ENCODE peak calls at places on chromosome 22, in five cellular contexts. E is AG10803; R is NCI-H1105 treated with DMSO at 0.1 percent for 48 hours; Y is endodermal cell; Z is activated naive CD4-positive, alpha-beta T cell. T is an unnamed sample.

GRCh38 chr22:28594784-28595324 is 84.8 kb downstream of the TTC28 start:
- DNase-seq in E (peak; percentile 81), Z (no peak), Y (no peak), R (peak; percentile 67), T (no peak)

GRCh38 chr22:22710719-22711531 is 66.5 kb downstream of the GGTLC2 start:
- DNase-seq in Y (peak; percentile 92), R (peak; percentile 31), Z (peak; percentile 76), E (peak; percentile 24), T (peak; percentile 51)

GRCh38 chr22:33726294-33726711 is 194.0 kb downstream of the LARGE1 start:
- DNase-seq in R (no peak), Y (no peak), Z (no peak), E (peak; percentile 81), T (no peak)

GRCh38 chr22:26561756-26562417 is 28.0 kb downstream of the TPST2 start:
- DNase-seq in Y (no peak), R (no peak), E (no peak), Z (no peak), T (no peak)

GRCh38 chr22:31451709-31452571 is 37.7 kb downstream of the EIF4ENIF1 start:
- DNase-seq in Y (peak; percentile 48), Z (no peak), R (peak; percentile 5), E (peak; percentile 54), T (no peak)

GRCh38 chr22:31838917-31839316 is 85.1 kb downstream of the DEPDC5 start:
- DNase-seq in R (no peak), Y (no peak), Z (no peak), E (no peak), T (no peak)

GRCh38 chr22:22745225-22746060 is 101.0 kb downstream of the GGTLC2 start:
- DNase-seq in R (no peak), E (peak; percentile 16), Z (no peak), Y (peak; percentile 87), T (no peak)

GRCh38 chr22:48333816-48334735 is 1493.6 kb downstream of the BRD1 start:
- DNase-seq in E (no peak), Y (peak; percentile 33), Z (no peak), R (no peak), T (no peak)

GRCh38 chr22:26599505-26599904 is 9.6 kb upstream of the TPST2 start:
- DNase-seq in Z (no peak), E (no peak), R (no peak), Y (no peak), T (no peak)

GRCh38 chr22:25346859-25347751 is 127.7 kb downstream of the CRYBB2 start:
- DNase-seq in R (no peak), Y (no peak), Z (no peak), E (peak; percentile 3), T (no peak)

GRCh38 chr22:50531546-50532352 is 1.9 kb upstream of the TYMP start:
- DNase-seq in Z (peak; percentile 56), Y (peak; percentile 78), R (peak; percentile 34), E (peak; percentile 77), T (peak; percentile 43)

GRCh38 chr22:19063581-19064353 is 58.4 kb downstream of the DGCR2 start:
- DNase-seq in Z (no peak), R (no peak), E (no peak), Y (no peak), T (no peak)

GRCh38 chr22:29478326-29479276 is 1.4 kb upstream of the NEFH start:
- DNase-seq in E (no peak), R (no peak), Z (peak; percentile 1), Y (peak; percentile 85), T (no peak)

GRCh38 chr22:50691521-50691920 is 18.9 kb downstream of the SHANK3 start:
- DNase-seq in Y (peak; percentile 59), Z (no peak), R (no peak), E (peak; percentile 29), T (no peak)

GRCh38 chr22:36862251-36863242 is 1.7 kb downstream of the NCF4 start:
- DNase-seq in E (no peak), R (no peak), Z (no peak), Y (no peak), T (no peak)

GRCh38 chr22:49011379-49011768 is 816.3 kb downstream of the BRD1 start:
- DNase-seq in E (no peak), Y (peak; percentile 20), R (no peak), Z (no peak), T (no peak)

GRCh38 chr22:35220221-35220620 is 37.1 kb upstream of the HMGXB4 start:
- DNase-seq in Z (no peak), R (no peak), E (no peak), Y (peak; percentile 3), T (no peak)

GRCh38 chr22:44893731-44894080 is 116.1 kb downstream of the PHF21B start:
- DNase-seq in Y (peak; percentile 38), Z (no peak), R (no peak), E (no peak), T (no peak)

GRCh38 chr22:44691796-44692661 is 10.0 kb upstream of the PRR5 start:
- DNase-seq in E (no peak), R (no peak), Z (no peak), Y (no peak), T (no peak)

GRCh38 chr22:47445212-47445611 is 682.8 kb downstream of the TBC1D22A start:
- DNase-seq in E (no peak), R (no peak), Z (no peak), Y (no peak), T (no peak)

GRCh38 chr22:42910221-42910942 is 53.3 kb upstream of the ARFGAP3 start:
- DNase-seq in Y (no peak), R (peak; percentile 3), E (no peak), Z (no peak), T (no peak)

GRCh38 chr22:33659423-33659822 is 260.9 kb downstream of the LARGE1 start:
- DNase-seq in E (peak; percentile 58), R (no peak), Z (no peak), Y (no peak), T (no peak)

GRCh38 chr22:37624017-37624365 is 15.4 kb downstream of the GGA1 start:
- DNase-seq in Z (no peak), Y (no peak), R (no peak), E (no peak), T (no peak)

GRCh38 chr22:21698430-21699329 is 32.9 kb downstream of the PPIL2 start:
- DNase-seq in R (no peak), Z (no peak), Y (peak; percentile 66), E (no peak), T (no peak)

GRCh38 chr22:47361247-47361646 is 598.8 kb downstream of the TBC1D22A start:
- DNase-seq in Y (no peak), E (no peak), R (no peak), Z (no peak), T (no peak)